ENCODE peak calls at places on chromosomes 11 and 22, in four cellular contexts. P, N, O and A are unnamed samples.

GRCh38 chr22:43289551-43289963 is 53.6 kb downstream of the SCUBE1 start:
- DNase-seq in O (no peak), P (no peak), N (no peak), A (peak; percentile 5)

GRCh38 chr11:43327987-43328386 is 16.2 kb downstream of the API5 start:
- DNase-seq in O (peak; percentile 44), N (no peak), P (no peak), A (peak; percentile 73)

GRCh38 chr11:104581246-104581980 is 316.8 kb downstream of the CASP12 start:
- DNase-seq in O (no peak), P (no peak), N (no peak), A (no peak)

GRCh38 chr11:20155683-20156279 is 4.5 kb downstream of the DBX1 start:
- DNase-seq in O (no peak), P (no peak), N (no peak), A (no peak)

GRCh38 chr11:7381937-7382336 is 103.4 kb upstream of the OLFML1 start:
- DNase-seq in N (no peak), P (no peak), O (no peak), A (no peak)

GRCh38 chr11:130816941-130817607 is 99.2 kb downstream of the SNX19 start:
- DNase-seq in N (no peak), O (no peak), P (peak; percentile 89), A (peak; percentile 43)

GRCh38 chr22:37001826-37002225 is 17.4 kb downstream of the TST start:
- DNase-seq in P (no peak), N (no peak), O (no peak), A (no peak)

GRCh38 chr11:68214173-68215086 is 1.3 kb upstream of the KMT5B start:
- DNase-seq in N (peak; percentile 42), O (no peak), P (no peak), A (no peak)

GRCh38 chr11:72807021-72807693 is 7.1 kb upstream of the ATG16L2 start:
- DNase-seq in P (no peak), N (no peak), O (no peak), A (peak; percentile 73)

GRCh38 chr22:43567691-43568308 is 156.0 kb downstream of the MPPED1 start:
- DNase-seq in N (no peak), P (peak; percentile 91), O (no peak), A (no peak)

GRCh38 chr11:75532200-75532972 is 6.6 kb upstream of the GDPD5 start:
- DNase-seq in O (peak; percentile 78), P (no peak), N (peak; percentile 85), A (peak; percentile 33)

GRCh38 chr11:74162688-74163467 is 7.9 kb downstream of the C2CD3 start:
- DNase-seq in P (no peak), O (no peak), N (no peak), A (no peak)

GRCh38 chr11:96486890-96487633 is 97.2 kb downstream of the JRKL start:
- DNase-seq in N (peak; percentile 73), O (peak; percentile 86), P (peak; percentile 82), A (no peak)

GRCh38 chr11:393219-394033 is 583 bp upstream of the PKP3 start:
- DNase-seq in P (no peak), O (peak; percentile 90), N (peak; percentile 32), A (peak; percentile 73)

GRCh38 chr11:1825039-1825740 is 9.6 kb upstream of the SYT8 start:
- DNase-seq in O (peak; percentile 85), P (no peak), N (peak; percentile 58), A (no peak)

GRCh38 chr11:20839231-20839630 is 169.8 kb downstream of the NELL1 start:
- DNase-seq in P (no peak), N (no peak), O (no peak), A (no peak)

GRCh38 chr11:73257342-73258103 is 14.6 kb upstream of the P2RY6 start:
- DNase-seq in P (no peak), N (no peak), O (no peak), A (peak; percentile 97)

GRCh38 chr11:78318321-78318720 is 99.3 kb downstream of the GAB2 start:
- DNase-seq in O (no peak), P (no peak), N (no peak), A (no peak)

GRCh38 chr11:27158763-27159679 is 118.4 kb downstream of the BBOX1 start:
- DNase-seq in O (peak; percentile 85), P (no peak), N (peak; percentile 61), A (peak; percentile 83)

GRCh38 chr11:44708523-44709280 is 18.1 kb upstream of the TSPAN18 start:
- DNase-seq in P (no peak), O (no peak), N (no peak), A (no peak)

GRCh38 chr11:69653406-69653960 is 12.5 kb downstream of the CCND1 start:
- DNase-seq in N (no peak), P (no peak), O (no peak), A (no peak)

GRCh38 chr11:76745561-76746207 is 37.5 kb upstream of the TSKU start:
- DNase-seq in N (peak; percentile 86), P (no peak), O (peak; percentile 65), A (no peak)

GRCh38 chr11:102560555-102561011 is 30.0 kb upstream of the MMP7 start:
- DNase-seq in O (no peak), N (no peak), P (no peak), A (peak; percentile 83)

GRCh38 chr11:76266269-76266668 is 60.0 kb upstream of the WNT11 start:
- DNase-seq in N (no peak), O (peak; percentile 54), P (no peak), A (peak; percentile 83)

GRCh38 chr11:113664069-113664980 is 41.8 kb downstream of the TMPRSS5 start:
- DNase-seq in N (no peak), P (no peak), O (peak; percentile 49), A (peak; percentile 59)

GRCh38 chr11:128802358-128802981 is 64.6 kb downstream of the KCNJ1 start:
- DNase-seq in P (no peak), O (peak; percentile 39), N (no peak), A (no peak)

GRCh38 chr11:92528051-92528450 is 303.4 kb downstream of the FAT3 start:
- DNase-seq in O (no peak), N (no peak), P (no peak), A (peak; percentile 92)

GRCh38 chr11:65421204-65422103 is 1.1 kb upstream of the NEAT1 start:
- DNase-seq in P (peak; percentile 100), O (peak; percentile 95), N (peak; percentile 96), A (peak; percentile 100)

GRCh38 chr11:120424970-120425332 is 86.6 kb upstream of the GRIK4 start:
- DNase-seq in O (peak; percentile 6), N (peak; percentile 28), P (no peak), A (no peak)

GRCh38 chr11:118215765-118216164 is 9.0 kb downstream of the JAML start:
- DNase-seq in P (no peak), O (no peak), N (no peak), A (no peak)
- H3K4me3 ChIP-seq in P (no peak overlapping the region), O (no peak overlapping the region), N (no peak overlapping the region), A (no peak overlapping the region)

GRCh38 chr22:32618461-32619140 is 144.0 kb downstream of the FBXO7 start:
- DNase-seq in P (no peak), N (peak; percentile 31), O (no peak), A (no peak)

GRCh38 chr22:32621656-32622003 is 147.0 kb downstream of the FBXO7 start:
- DNase-seq in N (no peak), P (no peak), O (no peak), A (no peak)

GRCh38 chr22:32617883-32618282 is 143.3 kb downstream of the FBXO7 start:
- DNase-seq in N (peak; percentile 66), O (peak; percentile 15), P (no peak), A (no peak)

GRCh38 chr22:32620992-32621391 is 146.4 kb downstream of the FBXO7 start:
- DNase-seq in P (no peak), O (no peak), N (no peak), A (no peak)

GRCh38 chr22:32619614-32620426 is 145.2 kb downstream of the FBXO7 start:
- DNase-seq in P (no peak), N (no peak), O (no peak), A (peak; percentile 82)
- TF ChIP-seq CTCF in P (no peak), N (no peak), O (no peak), A (no peak)

GRCh38 chr22:23564276-23564675 is 15.8 kb downstream of the IGLL1 start:
- DNase-seq in O (no peak), P (no peak), N (no peak), A (no peak)

GRCh38 chr22:23565942-23566715 is 14.0 kb downstream of the IGLL1 start:
- DNase-seq in N (no peak), O (peak; percentile 69), P (no peak), A (no peak)

GRCh38 chr22:23566716-23567475 is 13.2 kb downstream of the IGLL1 start:
- DNase-seq in P (no peak), O (no peak), N (no peak), A (no peak)

GRCh38 chr22:23563111-23563510 is 17.0 kb downstream of the IGLL1 start:
- DNase-seq in N (no peak), P (no peak), O (no peak), A (no peak)

DNA sequence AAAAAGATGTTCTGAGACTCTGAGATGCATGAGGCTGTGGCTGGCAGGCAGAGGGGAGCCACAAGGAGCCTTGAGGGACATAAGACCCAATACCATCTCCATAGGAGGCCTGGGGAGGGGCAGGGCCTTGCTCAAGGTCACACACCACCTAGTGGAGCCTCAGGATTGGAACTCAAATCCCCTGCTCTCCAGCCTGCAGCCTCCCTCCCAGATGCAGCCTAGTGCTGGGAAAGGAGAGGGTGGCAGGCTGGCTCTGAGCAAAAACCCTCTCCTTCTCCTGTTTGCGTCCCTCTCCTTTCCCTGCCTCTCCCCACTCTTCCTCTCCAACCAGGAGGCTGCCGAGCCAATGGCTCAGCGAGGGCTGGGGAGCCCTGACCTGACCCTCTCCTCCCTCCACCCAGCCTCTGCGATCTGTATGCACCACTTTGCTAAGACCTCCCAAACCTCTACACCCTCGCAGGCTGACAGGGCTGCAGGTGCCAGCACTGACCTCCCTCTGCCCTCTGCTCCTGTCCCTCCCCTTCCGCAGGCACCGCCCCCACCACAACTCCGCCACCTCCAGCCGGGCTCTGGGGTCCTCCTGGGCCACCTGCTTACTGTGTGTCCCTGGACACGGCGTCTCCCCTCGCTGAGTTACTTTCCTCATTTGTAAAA is 14.7 kb downstream of the IGLL1 start:
- DNase-seq in P (no peak), O (peak; percentile 26), N (peak; percentile 28), A (no peak)
- H3K4me3 ChIP-seq in P (peak overlapping the region; percentile 63), O (peak overlapping the region; percentile 62), N (peak overlapping the region; percentile 27), A (no peak overlapping the region)

GRCh38 chr11:117230981-117231636 is 764 bp downstream of the PCSK7 start:
- DNase-seq in N (peak; percentile 82), O (no peak), P (no peak), A (no peak)

GRCh38 chr11:117231637-117232021 is 244 bp downstream of the PCSK7 start:
- DNase-seq in P (no peak), N (no peak), O (no peak), A (no peak)

GRCh38 chr11:117229931-117230285 is 2.0 kb downstream of the PCSK7 start:
- DNase-seq in N (no peak), P (no peak), O (no peak), A (no peak)

GRCh38 chr11:117229411-117229810 is 2.5 kb downstream of the PCSK7 start:
- DNase-seq in N (no peak), O (no peak), P (no peak), A (no peak)

DNA sequence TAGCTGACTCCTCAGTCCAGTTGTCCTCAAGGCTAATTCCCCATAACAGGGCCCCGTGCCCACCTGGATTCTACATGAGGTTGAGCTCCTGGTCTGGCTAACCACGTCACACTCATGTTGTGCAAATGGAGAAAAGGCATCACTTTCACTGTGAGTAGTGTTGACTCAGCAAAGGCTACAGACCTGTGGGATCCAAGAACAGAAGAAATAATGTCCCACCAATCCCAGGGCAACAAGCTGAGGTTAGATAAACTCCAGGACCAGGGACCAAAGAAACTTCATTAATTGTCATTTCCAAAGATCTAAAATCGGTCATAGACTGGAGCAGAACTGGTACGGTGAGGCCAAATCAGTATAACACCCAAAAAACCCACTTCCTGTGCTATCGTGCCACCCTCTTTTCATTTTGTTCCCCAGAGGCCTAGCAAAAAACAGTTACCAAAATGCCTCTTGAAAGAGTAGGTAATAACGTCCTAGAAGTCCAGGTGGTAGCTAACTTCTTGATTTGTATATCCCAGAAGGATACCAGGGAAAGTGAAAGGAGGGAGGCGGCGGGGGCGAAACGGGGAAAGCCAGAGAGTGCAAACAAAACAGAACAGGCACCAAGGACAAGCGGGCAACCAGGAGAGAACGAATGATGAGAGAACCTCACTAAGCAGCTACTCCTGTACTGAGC is 1.4 kb downstream of the PCSK7 start:
- DNase-seq in N (no peak), O (no peak), P (no peak), A (no peak)
- TF ChIP-seq CTCF in N (no peak), O (no peak), P (no peak), A (no peak)